ENCODE peak calls at places on chromosomes 13 and 19, in ten cellular contexts. F, Q, V, Z, K, M, C, D, N and T are unnamed samples.

GRCh38 chr19:34577531-34578101 is 96.1 kb downstream of the WTIP start:
- DNase-seq in F (no peak), Q (no peak), V (no peak), Z (no peak), K (no peak), M (no peak), C (no peak), D (peak), N (no peak), T (no peak)

GRCh38 chr13:94537740-94538630 is 58.0 kb downstream of the TGDS start:
- DNase-seq in F (no peak), Q (peak), V (no peak), Z (peak), K (no peak), M (no peak), C (no peak), D (no peak), N (no peak), T (no peak)

GRCh38 chr13:112124100-112124499 is 57.2 kb downstream of the SOX1 start:
- DNase-seq in F (no peak), Q (no peak), V (no peak), Z (no peak), K (no peak), M (no peak), C (no peak), D (no peak), N (no peak), T (no peak)

GRCh38 chr13:109767023-109767422 is 19.4 kb downstream of the IRS2 start:
- DNase-seq in F (no peak), Q (no peak), V (peak), Z (no peak), K (no peak), M (no peak), C (no peak), D (no peak), N (no peak), T (no peak)

GRCh38 chr13:39406688-39407087 is 196.3 kb downstream of the LHFPL6 start:
- DNase-seq in F (no peak), Q (no peak), V (no peak), Z (peak), K (no peak), M (no peak), C (peak), D (no peak), N (no peak), T (no peak)

GRCh38 chr13:76944457-76944856 is 3.9 kb upstream of the ACOD1 start:
- DNase-seq in F (no peak), Q (peak), V (no peak), Z (peak), K (no peak), M (no peak), C (no peak), D (no peak), N (no peak), T (no peak)

GRCh38 chr19:19218911-19219310 is 7.2 kb downstream of the NCAN start:
- DNase-seq in F (no peak), Q (no peak), V (no peak), Z (no peak), K (no peak), M (no peak), C (no peak), D (no peak), N (no peak), T (no peak)

GRCh38 chr13:113002206-113002821 is 33.3 kb downstream of the MCF2L start:
- DNase-seq in F (no peak), Q (no peak), V (no peak), Z (no peak), K (no peak), M (no peak), C (no peak), D (no peak), N (no peak), T (no peak)

GRCh38 chr13:112626761-112627160 is 38.8 kb upstream of the TUBGCP3 start:
- DNase-seq in F (no peak), Q (no peak), V (no peak), Z (no peak), K (no peak), M (no peak), C (no peak), D (no peak), N (no peak), T (no peak)

GRCh38 chr13:27245610-27246009 is 5.7 kb upstream of the RPL21 start:
- DNase-seq in F (no peak), Q (no peak), V (no peak), Z (no peak), K (no peak), M (no peak), C (no peak), D (no peak), N (no peak), T (no peak)

GRCh38 chr19:51709575-51709974 is 14.2 kb downstream of the HAS1 start:
- DNase-seq in F (no peak), Q (no peak), V (no peak), Z (no peak), K (no peak), M (no peak), C (no peak), D (no peak), N (no peak), T (no peak)
- TF ChIP-seq CTCF in F (no peak), Q (no peak), V (no peak), Z (no peak), K (no peak), M (no peak), C (no peak), D (no peak), N (no peak), T (no peak)

GRCh38 chr13:111049791-111050538 is 65.1 kb upstream of the ARHGEF7 start:
- DNase-seq in F (no peak), Q (no peak), V (no peak), Z (peak), K (peak), M (no peak), C (no peak), D (no peak), N (no peak), T (no peak)
- TF ChIP-seq CTCF in F (peak), Q (peak), V (peak), Z (peak), K (peak), M (peak), C (peak), D (no peak), N (peak), T (peak)

DNA sequence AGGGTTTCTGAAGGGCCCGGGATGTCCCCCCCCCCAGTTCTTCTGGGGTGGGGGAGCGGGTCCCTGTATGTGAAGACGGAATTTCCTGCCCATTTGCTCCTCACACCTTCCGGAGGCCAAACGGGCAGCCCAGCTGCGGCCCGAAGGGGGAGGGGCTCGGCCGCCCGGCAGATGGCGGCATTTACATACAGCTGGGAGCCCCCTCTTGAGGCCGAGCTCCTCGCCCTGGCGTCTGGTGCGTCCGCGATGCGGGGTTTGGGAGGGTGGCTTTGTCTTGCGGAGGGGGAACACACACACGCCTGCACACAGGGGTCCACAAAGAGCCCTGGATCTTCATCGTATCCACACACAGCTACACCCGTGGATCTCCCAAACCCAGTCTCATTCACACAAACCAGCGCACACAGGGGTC is 891 bp upstream of the DLL3 start:
- DNase-seq in F (no peak), Q (peak), V (no peak), Z (peak), K (no peak), M (no peak), C (peak), D (peak), N (no peak), T (no peak)
- TF ChIP-seq CTCF in F (peak), Q (peak), V (peak), Z (peak), K (peak), M (peak), C (peak), D (no peak), N (no peak), T (peak)

GRCh38 chr13:86567119-86567518 is 767.9 kb upstream of the SLITRK6 start:
- DNase-seq in F (no peak), Q (no peak), V (no peak), Z (peak), K (no peak), M (no peak), C (peak), D (no peak), N (no peak), T (no peak)
- TF ChIP-seq CTCF in F (no peak), Q (no peak), V (no peak), Z (peak), K (peak), M (no peak), C (peak), D (no peak), N (no peak), T (no peak)

DNA sequence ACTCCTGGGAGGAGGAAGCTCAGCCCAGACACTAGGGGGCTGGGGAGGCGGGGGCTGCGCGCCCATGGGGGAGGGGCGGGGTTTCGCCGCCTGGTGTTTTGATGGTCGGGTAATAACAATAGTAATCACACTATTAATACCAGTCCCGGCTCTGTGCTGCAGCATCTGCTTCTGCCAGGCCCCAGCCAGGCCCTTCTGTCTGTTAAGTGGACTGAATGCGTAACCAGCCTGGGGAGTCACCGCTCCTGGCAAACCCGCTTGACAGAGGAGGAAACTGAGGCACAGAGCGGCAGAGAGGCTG is 8.7 kb downstream of the NPAS1 start:
- DNase-seq in F (no peak), Q (no peak), V (no peak), Z (no peak), K (no peak), M (no peak), C (no peak), D (peak), N (no peak), T (no peak)
- TF ChIP-seq CTCF in F (no peak), Q (no peak), V (no peak), Z (no peak), K (no peak), M (no peak), C (no peak), D (no peak), N (no peak), T (no peak)

GRCh38 chr19:1495799-1496713 is 5.1 kb downstream of the REEP6 start:
- DNase-seq in F (no peak), Q (no peak), V (no peak), Z (no peak), K (no peak), M (no peak), C (no peak), D (no peak), N (no peak), T (no peak)
- TF ChIP-seq CTCF in F (no peak), Q (no peak), V (no peak), Z (no peak), K (no peak), M (no peak), C (no peak), D (no peak), N (no peak), T (no peak)

GRCh38 chr19:11141937-11142527 is 13.6 kb downstream of the SPC24 start:
- DNase-seq in F (peak), Q (no peak), V (no peak), Z (peak), K (no peak), M (no peak), C (no peak), D (no peak), N (no peak), T (no peak)

GRCh38 chr19:11140896-11141295 is 14.7 kb downstream of the SPC24 start:
- DNase-seq in F (no peak), Q (no peak), V (no peak), Z (no peak), K (no peak), M (no peak), C (no peak), D (no peak), N (no peak), T (no peak)

GRCh38 chr19:11137542-11138384 is 17.8 kb downstream of the SPC24 start:
- DNase-seq in F (peak), Q (peak), V (peak), Z (peak), K (peak), M (peak), C (peak), D (peak), N (peak), T (peak)

GRCh38 chr19:11136400-11137101 is 19.0 kb downstream of the SPC24 start:
- DNase-seq in F (no peak), Q (peak), V (no peak), Z (no peak), K (no peak), M (no peak), C (no peak), D (no peak), N (no peak), T (no peak)

GRCh38 chr19:11138659-11139526 is 16.7 kb downstream of the SPC24 start:
- DNase-seq in F (peak), Q (peak), V (peak), Z (peak), K (peak), M (peak), C (no peak), D (peak), N (peak), T (no peak)
- TF ChIP-seq CTCF in F (peak), Q (no peak), V (no peak), Z (no peak), K (no peak), M (no peak), C (no peak), D (no peak), N (no peak), T (no peak)